ENCODE peak calls at places on chromosome 20, in four cellular contexts. B is activated T-cell treated with anti-CD3 and anti-CD28 coated beads for 4 hours, F is EL, K is ELR. J is an unnamed sample.

GRCh38 chr20:38658879-38659612 is 57.4 kb downstream of the ARHGAP40 start:
- DNase-seq in B (no peak), F (peak), K (peak), J (peak)

GRCh38 chr20:36043447-36043846 is 75.1 kb downstream of the CNBD2 start:
- DNase-seq in B (no peak), F (no peak), K (no peak), J (no peak)

GRCh38 chr20:2300420-2300819 is 4.6 kb downstream of the TGM3 start:
- DNase-seq in B (no peak), F (no peak), K (no peak), J (no peak)

GRCh38 chr20:50455656-50456451 is 54.3 kb upstream of the PTPN1 start:
- DNase-seq in B (no peak), F (no peak), K (no peak), J (no peak)

GRCh38 chr20:10671221-10671849 is 2.5 kb downstream of the JAG1 start:
- DNase-seq in B (no peak), F (peak), K (peak), J (peak)

GRCh38 chr20:10080554-10080953 is 45.8 kb downstream of the ANKEF1 start:
- DNase-seq in B (no peak), F (no peak), K (no peak), J (no peak)

GRCh38 chr20:46699651-46700359 is 9.6 kb upstream of the SLC2A10 start:
- DNase-seq in B (no peak), F (peak), K (peak), J (peak)

GRCh38 chr20:59194023-59194935 is 30.7 kb downstream of the ZNF831 start:
- DNase-seq in B (no peak), F (no peak), K (no peak), J (no peak)

GRCh38 chr20:50314326-50314725 is 123.7 kb downstream of the CEBPB start:
- DNase-seq in B (no peak), F (no peak), K (no peak), J (no peak)

GRCh38 chr20:32526561-32526960 is 58.6 kb downstream of the NOL4L start:
- DNase-seq in B (no peak), F (no peak), K (no peak), J (no peak)

GRCh38 chr20:23629017-23629541 is 8.7 kb downstream of the CST3 start:
- DNase-seq in B (no peak), F (peak), K (peak), J (peak)

GRCh38 chr20:43448748-43449535 is 8.8 kb upstream of the SRSF6 start:
- DNase-seq in B (peak), F (peak), K (peak), J (peak)

GRCh38 chr20:56316483-56316882 is 42.3 kb upstream of the FAM210B start:
- DNase-seq in B (no peak), F (no peak), K (no peak), J (no peak)

GRCh38 chr20:39264506-39265172 is 302.5 kb downstream of the DHX35 start:
- DNase-seq in B (no peak), F (peak), K (peak), J (peak)

GRCh38 chr20:9808166-9808565 is 30.7 kb downstream of the PAK5 start:
- DNase-seq in B (no peak), F (no peak), K (no peak), J (no peak)

GRCh38 chr20:17334866-17335412 is 108.1 kb downstream of the PCSK2 start:
- DNase-seq in B (no peak), F (no peak), K (no peak), J (no peak)

GRCh38 chr20:36091561-36092423 is 62.7 kb upstream of the EPB41L1 start:
- DNase-seq in B (no peak), F (peak), K (no peak), J (no peak)

GRCh38 chr20:59495894-59496510 is 108.3 kb upstream of the PHACTR3 start:
- DNase-seq in B (peak), F (peak), K (peak), J (peak)

GRCh38 chr20:59018817-59019216 is 412 bp upstream of the TUBB1 start:
- DNase-seq in B (no peak), F (no peak), K (no peak), J (no peak)

GRCh38 chr20:32075534-32075933 is 23.5 kb downstream of the HCK start:
- DNase-seq in B (no peak), F (no peak), K (no peak), J (no peak)

GRCh38 chr20:49510562-49511117 is 28.2 kb upstream of the KCNB1 start:
- DNase-seq in B (no peak), F (peak), K (peak), J (no peak)

GRCh38 chr20:3632311-3633004 is 30.7 kb downstream of the GFRA4 start:
- DNase-seq in B (no peak), F (no peak), K (peak), J (no peak)

GRCh38 chr20:52103469-52103910 is 88.1 kb downstream of the ZFP64 start:
- DNase-seq in B (no peak), F (peak), K (peak), J (peak)

GRCh38 chr20:3165473-3166337 is 6.0 kb upstream of the FASTKD5 start:
- DNase-seq in B (no peak), F (no peak), K (no peak), J (no peak)

GRCh38 chr20:3473944-3474343 is 3.1 kb downstream of the ATRN start:
- DNase-seq in B (no peak), F (no peak), K (no peak), J (no peak)

GRCh38 chr20:49356676-49357075 is 78.8 kb upstream of the ZNFX1 start:
- DNase-seq in B (no peak), F (no peak), K (no peak), J (no peak)

GRCh38 chr20:57346477-57346876 is 4.6 kb upstream of the RAE1 start:
- DNase-seq in B (peak), F (peak), K (peak), J (peak)

GRCh38 chr20:62808211-62808865 is 3.7 kb downstream of the OGFR start:
- DNase-seq in B (peak), F (peak), K (peak), J (peak)

GRCh38 chr20:36885355-36885754 is 9.4 kb downstream of the TLDC2 start:
- DNase-seq in B (no peak), F (peak), K (peak), J (no peak)

GRCh38 chr20:13029687-13030510 is 21.1 kb downstream of the SPTLC3 start:
- DNase-seq in B (no peak), F (peak), K (peak), J (peak)

GRCh38 chr20:57455386-57455785 is 64.2 kb downstream of the RBM38 start:
- DNase-seq in B (no peak), F (no peak), K (no peak), J (no peak)

GRCh38 chr20:53578492-53579222 is 15.0 kb downstream of the ZNF217 start:
- DNase-seq in B (peak), F (peak), K (peak), J (peak)

J was measured in bronchial epithelial cell.